ENCODE peak calls at places on chromosomes 6 and 20, in four cellular contexts. E is cardiac muscle cell, P is body of pancreas, O is HepG2. M is an unnamed sample.

GRCh38 chr20:6524305-6524704 is 243.2 kb upstream of the BMP2 start:
- DNase-seq in E (no peak), P (no peak), O (no peak), M (no peak)

GRCh38 chr6:13191461-13191860 is 136.9 kb downstream of the TBC1D7 start:
- DNase-seq in E (no peak), P (no peak), O (no peak), M (no peak)

GRCh38 chr6:36666726-36667591 is 11.6 kb upstream of the CDKN1A start:
- DNase-seq in E (peak), P (peak), O (peak), M (peak)

GRCh38 chr6:36984581-36985383 is 1.2 kb downstream of the MTCH1 start:
- DNase-seq in E (peak), P (peak), O (no peak), M (no peak)

GRCh38 chr6:67646550-67646949 is 988.5 kb upstream of the ADGRB3 start:
- DNase-seq in E (no peak), P (no peak), O (no peak), M (no peak)

GRCh38 chr20:7371518-7372158 is 568.6 kb downstream of the HAO1 start:
- DNase-seq in E (no peak), P (no peak), O (no peak), M (no peak)

GRCh38 chr20:29689411-29690225 is 1567.8 kb upstream of the DEFB115 start:
- DNase-seq in E (peak), P (peak), O (no peak), M (no peak)

GRCh38 chr6:16331328-16332174 is 93.2 kb downstream of the GMPR start:
- DNase-seq in E (peak), P (peak), O (peak), M (peak)

GRCh38 chr6:145886228-145886956 is 71.8 kb upstream of the FBXO30 start:
- DNase-seq in E (no peak), P (no peak), O (no peak), M (no peak)

GRCh38 chr6:106064766-106065165 is 21.4 kb upstream of the PRDM1 start:
- DNase-seq in E (no peak), P (no peak), O (no peak), M (no peak)

GRCh38 chr6:51494342-51494741 is 593.1 kb downstream of the PKHD1 start:
- DNase-seq in E (no peak), P (no peak), O (no peak), M (no peak)
- TF ChIP-seq CTCF in E (no peak), P (no peak), O (no peak), M (no peak)

GRCh38 chr6:4641461-4641860 is 134.7 kb upstream of the CDYL start:
- DNase-seq in E (no peak), P (no peak), O (no peak), M (no peak)

GRCh38 chr6:4649728-4650127 is 126.5 kb upstream of the CDYL start:
- DNase-seq in E (peak), P (no peak), O (no peak), M (no peak)

GRCh38 chr6:4647414-4648365 is 128.5 kb upstream of the CDYL start:
- DNase-seq in E (peak), P (peak), O (peak), M (peak)

GRCh38 chr6:4644962-4645361 is 131.2 kb upstream of the CDYL start:
- DNase-seq in E (no peak), P (no peak), O (no peak), M (no peak)

GRCh38 chr6:4645713-4646356 is 130.4 kb upstream of the CDYL start:
- DNase-seq in E (no peak), P (no peak), O (no peak), M (no peak)
- TF ChIP-seq CTCF in E (peak), P (no peak), O (peak), M (no peak)

GRCh38 chr20:20638877-20639276 is 73.6 kb downstream of the RALGAPA2 start:
- DNase-seq in E (no peak), P (no peak), O (no peak), M (no peak)
- TF ChIP-seq CTCF in E (no peak), P (no peak), O (no peak), M (no peak)

DNA sequence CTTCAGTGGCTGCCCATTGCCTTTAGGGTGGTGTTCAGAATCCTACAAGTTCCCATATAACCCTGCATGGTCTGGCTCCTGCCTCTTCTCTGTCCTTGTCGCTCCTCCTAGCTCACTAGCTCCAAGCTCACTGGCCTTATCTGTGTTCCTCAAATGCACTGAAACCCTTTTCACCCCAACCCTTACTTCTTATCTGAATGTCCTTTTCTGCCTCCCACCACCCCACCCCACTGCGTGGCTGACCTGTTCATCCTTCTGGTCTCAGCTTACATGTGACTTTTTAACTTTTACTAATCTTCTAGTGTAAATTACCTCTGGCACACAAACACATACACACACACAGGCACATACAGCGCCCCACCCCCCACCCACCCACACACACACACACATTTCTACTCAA is 41.0 kb upstream of the GLP1R start:
- DNase-seq in E (no peak), P (no peak), O (no peak), M (no peak)
- TF ChIP-seq CTCF in E (no peak), P (no peak), O (no peak), M (no peak)

GRCh38 chr6:162177733-162178132 is 549.8 kb downstream of the PRKN start:
- DNase-seq in E (peak), P (peak), O (no peak), M (no peak)
- TF ChIP-seq CTCF in E (peak), P (peak), O (peak), M (no peak)

DNA sequence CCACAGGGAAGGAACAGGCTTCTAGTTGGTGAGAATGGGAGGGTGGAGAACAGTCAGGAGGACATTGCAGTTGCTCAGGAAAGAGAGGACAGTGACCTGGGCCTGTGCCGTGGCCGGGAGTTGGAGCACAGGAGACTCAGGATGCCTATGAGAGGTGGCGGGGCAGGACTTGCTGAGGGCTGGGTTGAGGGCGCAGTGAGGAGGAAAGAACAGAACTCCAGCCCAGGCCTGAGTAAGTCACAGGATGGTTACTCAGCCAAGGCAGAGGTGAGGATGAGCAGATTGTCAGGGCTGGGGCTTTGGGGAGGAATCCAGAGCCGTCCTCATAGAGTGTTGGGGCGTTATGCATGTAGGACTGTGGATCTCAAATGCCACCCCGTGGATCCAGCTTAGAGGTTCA is 21.2 kb downstream of the CST4 start:
- DNase-seq in E (no peak), P (no peak), O (no peak), M (no peak)
- TF ChIP-seq CTCF in E (no peak), P (no peak), O (no peak), M (no peak)

GRCh38 chr6:157045831-157046454 is 268.8 kb downstream of the ARID1B start:
- DNase-seq in E (peak), P (no peak), O (peak), M (no peak)
- TF ChIP-seq CTCF in E (peak), P (peak), O (peak), M (peak)

GRCh38 chr6:115896538-115897129 is 164.1 kb downstream of the FRK start:
- DNase-seq in E (peak), P (no peak), O (peak), M (no peak)
- TF ChIP-seq CTCF in E (peak), P (peak), O (peak), M (peak)

GRCh38 chr6:87944541-87944954 is 103.1 kb upstream of the SPACA1 start:
- DNase-seq in E (peak), P (peak), O (peak), M (peak)
- TF ChIP-seq CTCF in E (no peak), P (no peak), O (peak), M (no peak)